ENCODE peak calls at places on chromosomes 2 and 18, in six cellular contexts. V is SK-N-MC; N is tibial nerve; X is GM12878; J is upper lobe of right lung; F is CD4-positive, CD25-positive, alpha-beta regulatory T cell. E is an unnamed sample.

GRCh38 chr18:23992119-23992940 is 22.2 kb upstream of the TTC39C start:
- DNase-seq in X (no peak), J (no peak), N (no peak), V (no peak), F (peak; percentile 86), E (no peak)

GRCh38 chr2:234206738-234207137 is 156.2 kb downstream of the SPP2 start:
- DNase-seq in N (no peak), F (no peak), X (no peak), J (no peak), V (no peak), E (no peak)

GRCh38 chr2:64192080-64192479 is 47.9 kb upstream of the PELI1 start:
- DNase-seq in V (no peak), N (no peak), F (no peak), J (no peak), X (no peak), E (no peak)

GRCh38 chr18:27948981-27949380 is 227.9 kb downstream of the CDH2 start:
- DNase-seq in J (no peak), F (no peak), N (no peak), V (no peak), X (no peak), E (no peak)

GRCh38 chr2:173059292-173059691 is 16.4 kb upstream of the MAP3K20 start:
- DNase-seq in V (no peak), J (no peak), N (no peak), X (no peak), F (no peak), E (no peak)

GRCh38 chr2:134838143-134838620 is at the start of gene ACMSD:
- DNase-seq in N (no peak), F (no peak), V (no peak), X (no peak), J (no peak), E (no peak)

GRCh38 chr18:62586148-62586774 is 63.4 kb downstream of the ZCCHC2 start:
- DNase-seq in X (peak; percentile 34), V (peak; percentile 5), F (peak; percentile 81), N (peak; percentile 44), J (peak; percentile 84), E (no peak)

GRCh38 chr2:190320696-190321095 is 1.1 kb upstream of the HIBCH start:
- DNase-seq in F (peak; percentile 64), X (no peak), J (no peak), N (no peak), V (no peak), E (no peak)

GRCh38 chr2:59029058-59029457 is 787.9 kb upstream of the FANCL start:
- DNase-seq in V (no peak), J (no peak), N (no peak), F (no peak), X (no peak), E (peak; percentile 16)

GRCh38 chr2:47776621-47777020 is 6.3 kb upstream of the MSH6 start:
- DNase-seq in V (no peak), N (no peak), F (no peak), J (no peak), X (no peak), E (no peak)

GRCh38 chr18:58525517-58525916 is 103.4 kb downstream of the ALPK2 start:
- DNase-seq in X (peak; percentile 65), J (no peak), V (no peak), F (peak; percentile 36), N (no peak), E (no peak)

GRCh38 chr18:59966913-59967312 is 67.1 kb downstream of the PMAIP1 start:
- DNase-seq in N (no peak), X (no peak), F (no peak), J (no peak), V (no peak), E (no peak)

GRCh38 chr2:132559921-132560320 is 110.1 kb downstream of the LYPD1 start:
- DNase-seq in V (no peak), F (no peak), J (no peak), X (no peak), N (no peak), E (no peak)

GRCh38 chr2:57105694-57106093 is 921.9 kb downstream of the CCDC85A start:
- DNase-seq in V (no peak), N (no peak), J (no peak), F (no peak), X (no peak), E (no peak)

GRCh38 chr18:8614875-8615274 is 5.6 kb downstream of the RAB12 start:
- DNase-seq in V (no peak), N (no peak), F (no peak), J (no peak), X (no peak), E (no peak)
- H3K27ac ChIP-seq in V (peak overlapping the region; percentile 91), N (no peak overlapping the region), F (no peak overlapping the region), J (no peak overlapping the region), X (no peak overlapping the region), E (no peak overlapping the region)

GRCh38 chr2:45876611-45877010 is 225.1 kb downstream of the PRKCE start:
- DNase-seq in X (no peak), V (no peak), J (no peak), F (no peak), N (no peak), E (no peak)
- H3K27ac ChIP-seq in X (no peak overlapping the region), V (no peak overlapping the region), J (no peak overlapping the region), F (no peak overlapping the region), N (no peak overlapping the region), E (no peak overlapping the region)

GRCh38 chr2:224513991-224514390 is 71.2 kb downstream of the CUL3 start:
- DNase-seq in F (no peak), X (no peak), J (no peak), N (no peak), V (no peak), E (no peak)
- H3K27ac ChIP-seq in F (no peak overlapping the region), X (no peak overlapping the region), J (no peak overlapping the region), N (no peak overlapping the region), V (no peak overlapping the region), E (no peak overlapping the region)

DNA sequence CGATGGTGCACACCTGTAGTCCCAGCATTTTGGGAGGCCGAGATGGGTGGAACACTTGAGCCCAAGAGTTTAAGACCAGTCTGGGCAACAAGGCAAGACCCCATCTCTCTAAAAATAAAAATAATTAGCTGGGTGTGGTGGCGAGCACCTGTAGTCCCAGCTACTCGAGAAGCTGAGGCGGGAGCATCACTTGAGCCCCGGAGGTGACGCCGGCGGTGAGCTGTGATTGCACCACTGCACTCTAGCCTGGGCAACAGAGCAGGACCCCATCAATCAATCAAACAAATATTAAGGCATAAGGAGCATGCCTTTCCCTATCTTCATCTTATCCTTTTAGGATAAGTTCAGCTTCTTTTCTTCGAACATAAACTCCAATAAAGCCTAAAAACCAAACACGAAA is 1.1 kb downstream of the WDSUB1 start:
- DNase-seq in J (no peak), F (no peak), X (no peak), N (no peak), V (no peak), E (no peak)
- H3K27ac ChIP-seq in J (peak overlapping the region; percentile 85), F (no peak overlapping the region), X (no peak overlapping the region), N (no peak overlapping the region), V (no peak overlapping the region), E (peak overlapping the region; percentile 88)